ENCODE peak calls at places on chromosomes 4 and X, in six cellular contexts. K, M, U, B, Z and T are unnamed samples.

GRCh38 chr4:55103224-55103623 is 22.2 kb downstream of the KDR start:
- DNase-seq in K (no peak), M (no peak), U (no peak), B (no peak), Z (no peak), T (no peak)

GRCh38 chrX:55342533-55343501 is 78.1 kb upstream of the PAGE3 start:
- DNase-seq in K (no peak), M (no peak), U (peak), B (peak), Z (peak), T (no peak)

GRCh38 chrX:34275710-34276109 is 143.6 kb upstream of the FAM47A start:
- DNase-seq in K (no peak), M (no peak), U (peak), B (no peak), Z (no peak), T (no peak)

GRCh38 chrX:19761554-19762295 is 125.7 kb downstream of the SH3KBP1 start:
- DNase-seq in K (no peak), M (no peak), U (no peak), B (no peak), Z (no peak), T (no peak)

GRCh38 chr4:39469429-39470077 is 10.7 kb downstream of the LIAS start:
- DNase-seq in K (peak), M (peak), U (peak), B (peak), Z (peak), T (peak)

GRCh38 chr4:139919513-139919912 is 234.5 kb downstream of the MAML3 start:
- DNase-seq in K (peak), M (peak), U (no peak), B (no peak), Z (no peak), T (peak)

GRCh38 chr4:76969493-76969892 is 19.9 kb downstream of the SEPTIN11 start:
- DNase-seq in K (no peak), M (no peak), U (no peak), B (no peak), Z (no peak), T (no peak)

GRCh38 chr4:92303621-92304027 is at the start of gene GRID2:
- DNase-seq in K (peak), M (no peak), U (peak), B (no peak), Z (peak), T (no peak)

GRCh38 chrX:11899091-11899490 is 141.1 kb downstream of the MSL3 start:
- DNase-seq in K (no peak), M (peak), U (peak), B (no peak), Z (no peak), T (no peak)

GRCh38 chr4:89411539-89411938 is 103.9 kb upstream of the GPRIN3 start:
- DNase-seq in K (peak), M (no peak), U (no peak), B (no peak), Z (no peak), T (no peak)

GRCh38 chr4:74659576-74660411 is 134.5 kb downstream of the BTC start:
- DNase-seq in K (peak), M (peak), U (peak), B (no peak), Z (no peak), T (peak)

GRCh38 chr4:134422776-134423175 is 221.2 kb upstream of the PABPC4L start:
- DNase-seq in K (no peak), M (no peak), U (peak), B (no peak), Z (no peak), T (no peak)

GRCh38 chr4:36280555-36280954 is 861 bp upstream of the DTHD1 start:
- DNase-seq in K (no peak), M (no peak), U (no peak), B (no peak), Z (no peak), T (no peak)

GRCh38 chrX:1385251-1385794 is 6.6 kb downstream of the SLC25A6 start:
- DNase-seq in K (no peak), M (no peak), U (no peak), B (no peak), Z (peak), T (no peak)

GRCh38 chrX:107894038-107894437 is 68.4 kb downstream of the MID2 start:
- DNase-seq in K (peak), M (peak), U (peak), B (peak), Z (peak), T (peak)

GRCh38 chr4:170089274-170089742 is 448 bp downstream of the AADAT start:
- DNase-seq in K (peak), M (peak), U (peak), B (no peak), Z (peak), T (peak)

GRCh38 chr4:6109842-6110560 is 90.3 kb downstream of the JAKMIP1 start:
- DNase-seq in K (no peak), M (no peak), U (no peak), B (peak), Z (no peak), T (no peak)
- TF ChIP-seq CTCF in K (no peak), M (peak), U (peak), B (peak), Z (peak), T (no peak)

GRCh38 chr4:69684821-69685220 is 31.8 kb upstream of the UGT2A1 start:
- DNase-seq in K (no peak), M (no peak), U (no peak), B (no peak), Z (no peak), T (no peak)

GRCh38 chr4:69689530-69690111 is 36.6 kb upstream of the UGT2A1 start:
- DNase-seq in K (peak), M (no peak), U (peak), B (peak), Z (peak), T (peak)
- TF ChIP-seq CTCF in K (peak), M (peak), U (peak), B (peak), Z (peak), T (peak)

DNA sequence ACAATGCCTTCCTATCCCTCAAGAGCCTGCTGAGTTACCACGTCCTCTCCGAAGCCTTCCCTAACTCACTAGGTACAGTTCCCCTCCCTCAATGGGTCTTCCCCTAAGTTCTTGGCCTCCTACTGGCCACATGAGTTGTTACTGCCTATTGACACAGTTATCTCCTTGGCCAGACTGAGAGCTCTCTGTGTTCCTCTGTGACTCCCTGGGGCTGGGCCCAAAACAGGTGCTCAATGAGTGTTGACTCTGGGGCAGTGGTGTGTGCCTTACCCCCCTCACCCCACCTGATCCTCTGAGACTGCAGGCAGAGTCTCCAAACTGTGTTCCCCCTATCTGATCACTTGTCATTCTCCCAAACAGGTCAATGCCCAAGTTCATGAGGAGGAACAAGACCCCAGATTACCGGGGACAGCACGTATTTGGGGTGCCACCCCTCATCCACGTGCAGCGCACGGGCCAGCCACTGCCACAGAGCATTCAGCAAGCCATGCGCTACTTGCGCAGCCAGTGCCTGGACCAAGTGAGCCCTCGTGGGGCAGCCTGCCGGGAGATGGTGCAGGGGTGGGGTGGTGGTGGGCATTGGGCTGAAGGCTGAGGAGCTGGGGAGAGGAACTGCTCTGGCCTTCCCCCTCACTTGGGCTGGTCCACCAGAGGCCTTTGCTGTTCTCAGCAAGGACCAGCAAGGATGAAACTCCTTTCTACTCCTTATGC is 72.6 kb downstream of the STARD8 start:
- DNase-seq in K (no peak), M (peak), U (peak), B (no peak), Z (no peak), T (no peak)
- TF ChIP-seq CTCF in K (peak), M (peak), U (peak), B (no peak), Z (peak), T (peak)

DNA sequence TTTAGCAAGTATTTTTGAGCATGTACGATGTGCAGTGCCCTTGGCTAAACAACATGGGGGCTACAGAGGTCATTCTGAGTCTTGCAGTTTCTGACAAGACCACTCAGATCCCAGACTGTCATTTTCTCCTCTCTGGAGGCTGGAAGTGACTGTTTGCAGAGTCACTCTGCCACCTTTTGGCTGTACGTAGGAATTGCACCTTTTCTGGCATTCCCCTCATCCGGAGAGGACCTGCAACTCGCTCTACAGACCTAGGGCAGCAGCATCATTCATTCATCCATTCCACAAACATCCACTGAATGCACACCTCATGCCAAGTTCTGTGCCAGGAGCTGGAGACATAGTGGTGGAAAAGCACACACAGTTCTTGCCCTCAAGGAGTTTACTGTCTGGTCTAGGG is 160.4 kb upstream of the GPR101 start:
- DNase-seq in K (peak), M (peak), U (peak), B (peak), Z (peak), T (no peak)
- TF ChIP-seq CTCF in K (peak), M (peak), U (peak), B (peak), Z (peak), T (peak)

GRCh38 chr4:98662619-98663225 is 4.3 kb upstream of the TSPAN5 start:
- DNase-seq in K (peak), M (no peak), U (no peak), B (no peak), Z (no peak), T (no peak)
- TF ChIP-seq CTCF in K (no peak), M (no peak), U (no peak), B (no peak), Z (no peak), T (no peak)